ENCODE peak calls at places on chromosomes 4 and X, in eight cellular contexts. U is NCI-H1436; K is H4; P is HT1080; C is activated CD4-positive, alpha-beta T cell treated with anti-CD3 and anti-CD28 coated beads, Interleukin-2, amount 50 U/mL, for 24 hours; B is K562; L is mucosa of gallbladder; F is uterus. X is an unnamed sample.

GRCh38 chr4:25970691-25971427 is 56.8 kb downstream of the SMIM20 start:
- DNase-seq in U (no peak), K (peak), P (peak), C (no peak), B (no peak), L (peak), F (no peak), X (no peak)

GRCh38 chr4:80336582-80336981 is 1.1 kb downstream of the CFAP299 start:
- DNase-seq in U (peak), K (peak), P (peak), C (no peak), B (peak), L (peak), F (no peak), X (no peak)

GRCh38 chrX:152819271-152819670 is 11.3 kb downstream of the CETN2 start:
- DNase-seq in U (no peak), K (no peak), P (no peak), C (no peak), B (no peak), L (no peak), F (no peak), X (no peak)

GRCh38 chr4:82802906-82803305 is 4.3 kb upstream of the SCD5 start:
- DNase-seq in U (no peak), K (no peak), P (no peak), C (no peak), B (no peak), L (no peak), F (no peak), X (no peak)

GRCh38 chr4:77734928-77735327 is 84.2 kb downstream of the CNOT6L start:
- DNase-seq in U (no peak), K (peak), P (peak), C (peak), B (peak), L (no peak), F (no peak), X (no peak)

GRCh38 chr4:18816228-18816891 is 794.8 kb upstream of the LCORL start:
- DNase-seq in U (no peak), K (no peak), P (peak), C (no peak), B (no peak), L (no peak), F (no peak), X (no peak)

GRCh38 chr4:85862896-85863295 is 387.9 kb downstream of the ARHGAP24 start:
- DNase-seq in U (no peak), K (no peak), P (no peak), C (no peak), B (no peak), L (no peak), F (no peak), X (no peak)

GRCh38 chr4:4456351-4456750 is 69.4 kb downstream of the NSG1 start:
- DNase-seq in U (no peak), K (no peak), P (peak), C (no peak), B (no peak), L (no peak), F (no peak), X (no peak)

GRCh38 chr4:38157592-38157991 is 197.4 kb downstream of the PTTG2 start:
- DNase-seq in U (no peak), K (no peak), P (no peak), C (no peak), B (no peak), L (peak), F (no peak), X (no peak)

GRCh38 chr4:152668338-152668964 is 11.3 kb downstream of the TMEM154 start:
- DNase-seq in U (no peak), K (no peak), P (no peak), C (no peak), B (no peak), L (no peak), F (no peak), X (no peak)

GRCh38 chrX:16843208-16843909 is 26.8 kb downstream of the RBBP7 start:
- DNase-seq in U (no peak), K (no peak), P (no peak), C (no peak), B (no peak), L (no peak), F (no peak), X (no peak)

GRCh38 chrX:116490091-116490490 is 27.3 kb upstream of the CT83 start:
- DNase-seq in U (no peak), K (no peak), P (no peak), C (no peak), B (no peak), L (no peak), F (no peak), X (no peak)

GRCh38 chr4:115453416-115453815 is 340.0 kb upstream of the NDST4 start:
- DNase-seq in U (no peak), K (no peak), P (no peak), C (no peak), B (no peak), L (no peak), F (no peak), X (no peak)

GRCh38 chrX:133005038-133005437 is 46.6 kb upstream of the HS6ST2 start:
- DNase-seq in U (no peak), K (peak), P (peak), C (no peak), B (peak), L (no peak), F (no peak), X (no peak)

GRCh38 chr4:151098191-151098590 is 1.2 kb upstream of the RPS3A start:
- DNase-seq in U (no peak), K (no peak), P (no peak), C (no peak), B (no peak), L (no peak), F (peak), X (no peak)

GRCh38 chr4:4446434-4446833 is 59.5 kb downstream of the NSG1 start:
- DNase-seq in U (no peak), K (no peak), P (no peak), C (no peak), B (no peak), L (no peak), F (no peak), X (no peak)

GRCh38 chrX:103879339-103879738 is 47.3 kb upstream of the RAB9B start:
- DNase-seq in U (no peak), K (no peak), P (peak), C (no peak), B (no peak), L (no peak), F (no peak), X (no peak)

GRCh38 chr4:16000708-16001483 is 37.9 kb upstream of the FGFBP2 start:
- DNase-seq in U (no peak), K (no peak), P (no peak), C (no peak), B (no peak), L (no peak), F (no peak), X (no peak)

GRCh38 chr4:128322986-128323385 is 35.4 kb upstream of the PGRMC2 start:
- DNase-seq in U (no peak), K (peak), P (peak), C (no peak), B (no peak), L (no peak), F (no peak), X (peak)

GRCh38 chrX:100410901-100411801 is 1.1 kb upstream of the PCDH19 start:
- DNase-seq in U (no peak), K (no peak), P (no peak), C (no peak), B (no peak), L (no peak), F (no peak), X (no peak)

GRCh38 chr4:122591196-122591595 is 29.7 kb downstream of the IL21 start:
- DNase-seq in U (no peak), K (no peak), P (no peak), C (no peak), B (no peak), L (no peak), F (no peak), X (no peak)

X was measured in glomerular endothelial cell.